ENCODE peak calls at places on chromosomes 4 and X, in six cellular contexts. One of them, this sample, is unnamed.

GRCh38 chr4:80184053-80184790 is 13.1 kb upstream of the PRDM8 start:
- DNase-seq in adrenal gland: peak
- DNase-seq in HFF-Myc: no peak
- DNase-seq in GM06990: peak
- DNase-seq in endodermal cell: peak
- DNase-seq in tibial nerve: peak
- DNase-seq in this sample: no peak

GRCh38 chrX:31423575-31424284 is 351.9 kb upstream of the FTHL17 start:
- DNase-seq in tibial nerve: peak
- DNase-seq in adrenal gland: peak
- DNase-seq in endodermal cell: peak
- DNase-seq in GM06990: no peak
- DNase-seq in HFF-Myc: peak
- DNase-seq in this sample: no peak

GRCh38 chr4:177778623-177779022 is 336.4 kb upstream of the AGA start:
- DNase-seq in endodermal cell: no peak
- DNase-seq in tibial nerve: no peak
- DNase-seq in adrenal gland: no peak
- DNase-seq in GM06990: no peak
- DNase-seq in HFF-Myc: no peak
- DNase-seq in this sample: no peak

GRCh38 chrX:82335772-82336171 is 1133.9 kb downstream of the SH3BGRL start:
- DNase-seq in adrenal gland: no peak
- DNase-seq in endodermal cell: no peak
- DNase-seq in GM06990: no peak
- DNase-seq in HFF-Myc: no peak
- DNase-seq in tibial nerve: no peak
- DNase-seq in this sample: no peak

GRCh38 chrX:119234931-119235555 is 1.0 kb upstream of the PGRMC1 start:
- DNase-seq in HFF-Myc: peak
- DNase-seq in GM06990: no peak
- DNase-seq in tibial nerve: peak
- DNase-seq in adrenal gland: no peak
- DNase-seq in endodermal cell: peak
- DNase-seq in this sample: no peak

GRCh38 chr4:2254665-2255500 is 7.0 kb downstream of the MXD4 start:
- DNase-seq in adrenal gland: no peak
- DNase-seq in tibial nerve: peak
- DNase-seq in endodermal cell: peak
- DNase-seq in HFF-Myc: no peak
- DNase-seq in GM06990: peak
- DNase-seq in this sample: no peak

GRCh38 chrX:10769165-10769564 is 148.8 kb upstream of the MID1 start:
- DNase-seq in adrenal gland: no peak
- DNase-seq in tibial nerve: no peak
- DNase-seq in GM06990: no peak
- DNase-seq in endodermal cell: no peak
- DNase-seq in HFF-Myc: no peak
- DNase-seq in this sample: no peak

GRCh38 chr4:105074097-105074496 is 72.6 kb upstream of the TET2 start:
- DNase-seq in HFF-Myc: no peak
- DNase-seq in tibial nerve: no peak
- DNase-seq in GM06990: no peak
- DNase-seq in adrenal gland: no peak
- DNase-seq in endodermal cell: no peak
- DNase-seq in this sample: no peak

GRCh38 chrX:120419465-120419864 is 49.6 kb downstream of the LAMP2 start:
- DNase-seq in endodermal cell: no peak
- DNase-seq in tibial nerve: no peak
- DNase-seq in GM06990: peak
- DNase-seq in HFF-Myc: no peak
- DNase-seq in adrenal gland: no peak
- DNase-seq in this sample: no peak

GRCh38 chrX:39309721-39310152 is 508.5 kb downstream of the MID1IP1 start:
- DNase-seq in tibial nerve: peak
- DNase-seq in endodermal cell: no peak
- DNase-seq in adrenal gland: no peak
- DNase-seq in GM06990: no peak
- DNase-seq in HFF-Myc: peak
- DNase-seq in this sample: no peak

GRCh38 chr4:181077416-181077815 is 1165.8 kb upstream of the TENM3 start:
- DNase-seq in endodermal cell: no peak
- DNase-seq in GM06990: no peak
- DNase-seq in HFF-Myc: no peak
- DNase-seq in tibial nerve: no peak
- DNase-seq in adrenal gland: no peak
- DNase-seq in this sample: no peak

GRCh38 chr4:176953021-176953420 is 160.3 kb upstream of the VEGFC start:
- DNase-seq in tibial nerve: no peak
- DNase-seq in endodermal cell: no peak
- DNase-seq in GM06990: no peak
- DNase-seq in adrenal gland: no peak
- DNase-seq in HFF-Myc: peak
- DNase-seq in this sample: no peak

GRCh38 chrX:50747471-50747900 is 66.5 kb downstream of the SHROOM4 start:
- DNase-seq in adrenal gland: no peak
- DNase-seq in GM06990: no peak
- DNase-seq in HFF-Myc: no peak
- DNase-seq in tibial nerve: no peak
- DNase-seq in endodermal cell: peak
- DNase-seq in this sample: no peak

GRCh38 chrX:18582910-18583493 is 88.9 kb downstream of the RS1 start:
- DNase-seq in adrenal gland: no peak
- DNase-seq in endodermal cell: no peak
- DNase-seq in GM06990: no peak
- DNase-seq in tibial nerve: no peak
- DNase-seq in HFF-Myc: peak
- DNase-seq in this sample: no peak

GRCh38 chrX:13837290-13837745 is 20.4 kb upstream of the GPM6B start:
- DNase-seq in HFF-Myc: no peak
- DNase-seq in endodermal cell: peak
- DNase-seq in GM06990: peak
- DNase-seq in adrenal gland: no peak
- DNase-seq in tibial nerve: no peak
- DNase-seq in this sample: no peak

GRCh38 chr4:85720736-85721135 is 245.8 kb downstream of the ARHGAP24 start:
- DNase-seq in adrenal gland: no peak
- DNase-seq in endodermal cell: no peak
- DNase-seq in HFF-Myc: no peak
- DNase-seq in GM06990: no peak
- DNase-seq in tibial nerve: no peak
- DNase-seq in this sample: no peak

DNA sequence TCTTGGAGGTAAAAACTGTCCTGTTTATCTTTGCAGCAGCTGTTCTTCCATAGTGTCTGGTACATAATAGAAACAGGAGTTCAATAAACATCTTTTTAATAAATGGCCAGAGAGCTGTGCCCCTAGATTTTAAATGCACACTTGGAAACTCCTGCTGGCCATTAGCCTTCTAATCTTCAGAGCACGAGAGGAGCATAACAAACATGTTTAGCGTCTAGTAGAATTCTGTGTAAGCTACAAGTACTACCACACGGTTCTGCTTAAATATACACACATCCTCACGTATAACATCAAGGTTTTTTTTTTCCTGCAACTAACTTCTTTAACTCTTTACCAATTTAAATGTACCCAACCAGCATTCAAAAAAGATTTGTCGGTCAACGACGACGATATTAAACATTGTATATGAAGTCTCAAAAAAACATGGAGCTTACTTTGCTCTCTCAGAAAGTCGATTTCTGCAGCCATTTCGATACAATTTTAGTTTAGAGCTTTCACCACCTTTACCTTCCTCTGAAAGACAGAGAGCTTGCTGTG is 635 bp downstream of the SCLT1 start:
- DNase-seq in GM06990: no peak
- DNase-seq in adrenal gland: no peak
- DNase-seq in endodermal cell: no peak
- DNase-seq in tibial nerve: no peak
- DNase-seq in HFF-Myc: no peak
- DNase-seq in this sample: no peak
- H3K4me3 ChIP-seq in GM06990: peak
- H3K4me3 ChIP-seq in adrenal gland: peak
- H3K4me3 ChIP-seq in endodermal cell: peak
- H3K4me3 ChIP-seq in tibial nerve: peak
- H3K4me3 ChIP-seq in HFF-Myc: peak
- H3K4me3 ChIP-seq in this sample: peak

DNA sequence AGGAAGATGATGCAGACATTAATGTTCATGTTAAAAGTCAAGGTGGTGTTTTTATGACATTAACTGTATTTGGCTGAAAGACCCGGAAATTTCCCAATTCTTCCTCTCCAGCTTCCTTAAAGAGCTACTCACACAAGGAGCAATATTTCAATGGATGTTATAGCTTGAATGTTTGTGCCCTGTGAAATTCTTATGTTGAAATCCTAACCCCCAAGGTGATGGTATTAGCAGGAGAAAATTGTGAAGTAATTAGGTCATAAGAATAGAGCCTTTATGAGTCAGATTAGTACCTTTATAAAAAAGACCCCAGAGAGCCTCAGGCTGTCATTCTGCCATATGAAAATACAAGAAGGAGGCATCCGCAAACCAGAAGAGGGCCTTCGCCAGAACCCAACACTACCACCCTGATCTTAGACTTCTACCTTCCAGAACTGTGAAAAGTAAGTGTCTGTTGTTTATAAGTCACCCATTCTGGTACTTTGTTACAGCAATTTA is 3.6 kb downstream of the TLR1 start:
- DNase-seq in adrenal gland: no peak
- DNase-seq in tibial nerve: no peak
- DNase-seq in GM06990: no peak
- DNase-seq in endodermal cell: no peak
- DNase-seq in HFF-Myc: no peak
- DNase-seq in this sample: peak
- H3K4me3 ChIP-seq in adrenal gland: no peak
- H3K4me3 ChIP-seq in tibial nerve: no peak
- H3K4me3 ChIP-seq in GM06990: no peak
- H3K4me3 ChIP-seq in endodermal cell: no peak
- H3K4me3 ChIP-seq in HFF-Myc: no peak
- H3K4me3 ChIP-seq in this sample: no peak

DNA sequence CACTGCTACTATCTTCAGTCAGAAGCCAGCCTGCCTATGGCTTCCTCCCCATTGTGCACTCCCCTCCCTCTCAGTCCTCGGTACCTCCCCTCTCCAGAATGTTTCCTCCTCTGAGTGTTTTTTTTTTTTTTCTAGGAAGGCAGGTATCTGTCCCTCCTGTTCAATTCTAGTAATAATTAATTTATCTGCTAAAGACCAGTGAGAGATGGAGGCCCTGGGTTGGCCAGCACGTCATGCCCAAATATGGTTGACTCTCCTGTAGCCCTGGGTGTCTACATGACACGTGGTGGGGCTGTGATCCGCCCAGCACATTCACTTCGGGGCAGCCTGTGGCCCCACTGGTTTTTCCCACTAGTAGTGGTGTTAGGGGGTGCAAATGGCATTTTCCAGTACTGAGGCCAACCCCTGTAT is 1.8 kb downstream of the FLNA start:
- DNase-seq in tibial nerve: no peak
- DNase-seq in HFF-Myc: no peak
- DNase-seq in GM06990: no peak
- DNase-seq in endodermal cell: no peak
- DNase-seq in adrenal gland: no peak
- DNase-seq in this sample: no peak
- H3K4me3 ChIP-seq in tibial nerve: no peak
- H3K4me3 ChIP-seq in HFF-Myc: peak
- H3K4me3 ChIP-seq in GM06990: no peak
- H3K4me3 ChIP-seq in endodermal cell: peak
- H3K4me3 ChIP-seq in adrenal gland: no peak
- H3K4me3 ChIP-seq in this sample: no peak

GRCh38 chr4:112282860-112283667 is 2.6 kb downstream of the TIFA start:
- DNase-seq in GM06990: no peak
- DNase-seq in endodermal cell: no peak
- DNase-seq in HFF-Myc: no peak
- DNase-seq in tibial nerve: no peak
- DNase-seq in adrenal gland: no peak
- DNase-seq in this sample: no peak
- H3K4me3 ChIP-seq in GM06990: peak
- H3K4me3 ChIP-seq in endodermal cell: no peak
- H3K4me3 ChIP-seq in HFF-Myc: peak
- H3K4me3 ChIP-seq in tibial nerve: no peak
- H3K4me3 ChIP-seq in adrenal gland: no peak
- H3K4me3 ChIP-seq in this sample: no peak

DNA sequence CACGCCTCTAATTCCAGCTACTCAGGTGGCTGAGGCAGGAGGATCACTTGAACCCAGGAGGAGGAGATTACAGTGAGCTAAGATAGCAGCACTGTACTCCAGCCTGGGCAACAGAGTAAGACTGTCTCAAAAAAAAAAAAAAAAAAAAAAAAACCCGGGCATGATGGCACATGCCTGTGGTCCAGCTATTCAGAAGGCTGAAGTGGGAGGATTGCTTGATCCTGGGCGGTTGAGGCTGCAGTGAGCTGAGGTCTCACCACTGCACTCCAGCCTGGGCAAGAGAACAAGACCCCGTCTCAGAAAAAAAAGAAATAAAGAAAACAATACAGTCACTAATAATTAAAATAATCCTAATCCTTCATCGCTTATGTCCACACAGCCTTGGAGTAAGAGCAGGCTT is 68.1 kb downstream of the APBB2 start:
- DNase-seq in HFF-Myc: no peak
- DNase-seq in adrenal gland: no peak
- DNase-seq in tibial nerve: no peak
- DNase-seq in endodermal cell: no peak
- DNase-seq in GM06990: no peak
- DNase-seq in this sample: no peak
- H3K4me3 ChIP-seq in HFF-Myc: no peak
- H3K4me3 ChIP-seq in adrenal gland: no peak
- H3K4me3 ChIP-seq in tibial nerve: no peak
- H3K4me3 ChIP-seq in endodermal cell: no peak
- H3K4me3 ChIP-seq in GM06990: no peak
- H3K4me3 ChIP-seq in this sample: no peak

This sample was measured in skeletal muscle cell.